ENCODE peak calls at places on chromosomes 6 and 20, in nine cellular contexts. One of them, this sample, is unnamed.

GRCh38 chr6:35014786-35015185 is 125.7 kb downstream of the ANKS1A start:
- DNase-seq in PC-3: peak; percentile 82
- DNase-seq in hepatocyte: no peak
- DNase-seq in H1: no peak
- DNase-seq in mammary epithelial cell: peak; percentile 80
- DNase-seq in HCT116: peak; percentile 6
- DNase-seq in endothelial cell of umbilical vein: peak; percentile 24
- DNase-seq in astrocyte: no peak
- DNase-seq in neural progenitor cell: no peak
- DNase-seq in this sample: peak; percentile 77

GRCh38 chr6:55438217-55438616 is 110.9 kb downstream of the GFRAL start:
- DNase-seq in PC-3: no peak
- DNase-seq in hepatocyte: no peak
- DNase-seq in H1: no peak
- DNase-seq in mammary epithelial cell: no peak
- DNase-seq in HCT116: no peak
- DNase-seq in endothelial cell of umbilical vein: no peak
- DNase-seq in astrocyte: no peak
- DNase-seq in neural progenitor cell: no peak
- DNase-seq in this sample: no peak

GRCh38 chr6:168433898-168434297 is 7.1 kb upstream of the SMOC2 start:
- DNase-seq in PC-3: no peak
- DNase-seq in hepatocyte: no peak
- DNase-seq in H1: no peak
- DNase-seq in mammary epithelial cell: no peak
- DNase-seq in HCT116: no peak
- DNase-seq in endothelial cell of umbilical vein: no peak
- DNase-seq in astrocyte: no peak
- DNase-seq in neural progenitor cell: no peak
- DNase-seq in this sample: no peak

GRCh38 chr20:63750807-63751470 is 11.4 kb downstream of the SLC2A4RG start:
- DNase-seq in PC-3: no peak
- DNase-seq in hepatocyte: no peak
- DNase-seq in H1: no peak
- DNase-seq in mammary epithelial cell: no peak
- DNase-seq in HCT116: no peak
- DNase-seq in endothelial cell of umbilical vein: no peak
- DNase-seq in astrocyte: no peak
- DNase-seq in neural progenitor cell: no peak
- DNase-seq in this sample: no peak

GRCh38 chr6:165661416-165662001 is 1.5 kb downstream of the PDE10A start:
- DNase-seq in PC-3: no peak
- DNase-seq in hepatocyte: peak; percentile 23
- DNase-seq in H1: no peak
- DNase-seq in mammary epithelial cell: no peak
- DNase-seq in HCT116: no peak
- DNase-seq in endothelial cell of umbilical vein: no peak
- DNase-seq in astrocyte: no peak
- DNase-seq in neural progenitor cell: peak; percentile 51
- DNase-seq in this sample: no peak

GRCh38 chr20:53606364-53606985 is 12.8 kb upstream of the ZNF217 start:
- DNase-seq in PC-3: peak; percentile 83
- DNase-seq in hepatocyte: no peak
- DNase-seq in H1: no peak
- DNase-seq in mammary epithelial cell: no peak
- DNase-seq in HCT116: no peak
- DNase-seq in endothelial cell of umbilical vein: peak; percentile 91
- DNase-seq in astrocyte: peak; percentile 83
- DNase-seq in neural progenitor cell: no peak
- DNase-seq in this sample: no peak

GRCh38 chr6:146543940-146544661 is 468 bp downstream of the RAB32 start:
- DNase-seq in PC-3: peak; percentile 24
- DNase-seq in hepatocyte: peak; percentile 75
- DNase-seq in H1: no peak
- DNase-seq in mammary epithelial cell: peak; percentile 48
- DNase-seq in HCT116: no peak
- DNase-seq in endothelial cell of umbilical vein: peak; percentile 64
- DNase-seq in astrocyte: peak; percentile 52
- DNase-seq in neural progenitor cell: peak; percentile 45
- DNase-seq in this sample: no peak

GRCh38 chr6:90284236-90284744 is 12.4 kb downstream of the BACH2 start:
- DNase-seq in PC-3: peak; percentile 90
- DNase-seq in hepatocyte: peak; percentile 74
- DNase-seq in H1: no peak
- DNase-seq in mammary epithelial cell: peak; percentile 91
- DNase-seq in HCT116: peak; percentile 86
- DNase-seq in endothelial cell of umbilical vein: peak; percentile 90
- DNase-seq in astrocyte: peak; percentile 96
- DNase-seq in neural progenitor cell: peak; percentile 56
- DNase-seq in this sample: peak; percentile 84

GRCh38 chr6:47071681-47072080 is 29.5 kb upstream of the ADGRF1 start:
- DNase-seq in PC-3: no peak
- DNase-seq in hepatocyte: no peak
- DNase-seq in H1: no peak
- DNase-seq in mammary epithelial cell: no peak
- DNase-seq in HCT116: no peak
- DNase-seq in endothelial cell of umbilical vein: no peak
- DNase-seq in astrocyte: no peak
- DNase-seq in neural progenitor cell: no peak
- DNase-seq in this sample: no peak

GRCh38 chr6:136030131-136030530 is 178.6 kb downstream of the PDE7B start:
- DNase-seq in PC-3: no peak
- DNase-seq in hepatocyte: no peak
- DNase-seq in H1: no peak
- DNase-seq in mammary epithelial cell: no peak
- DNase-seq in HCT116: no peak
- DNase-seq in endothelial cell of umbilical vein: no peak
- DNase-seq in astrocyte: no peak
- DNase-seq in neural progenitor cell: no peak
- DNase-seq in this sample: no peak

GRCh38 chr20:8421981-8422380 is 289.9 kb downstream of the PLCB1 start:
- DNase-seq in PC-3: no peak
- DNase-seq in hepatocyte: no peak
- DNase-seq in H1: no peak
- DNase-seq in mammary epithelial cell: no peak
- DNase-seq in HCT116: no peak
- DNase-seq in endothelial cell of umbilical vein: no peak
- DNase-seq in astrocyte: no peak
- DNase-seq in neural progenitor cell: no peak
- DNase-seq in this sample: no peak

GRCh38 chr6:164859791-164860190 is 449.6 kb downstream of the C6orf118 start:
- DNase-seq in PC-3: no peak
- DNase-seq in hepatocyte: no peak
- DNase-seq in H1: no peak
- DNase-seq in mammary epithelial cell: no peak
- DNase-seq in HCT116: no peak
- DNase-seq in endothelial cell of umbilical vein: no peak
- DNase-seq in astrocyte: peak; percentile 4
- DNase-seq in neural progenitor cell: no peak
- DNase-seq in this sample: no peak

GRCh38 chr20:19211661-19212523 is 550 bp upstream of the SLC24A3 start:
- DNase-seq in PC-3: no peak
- DNase-seq in hepatocyte: peak; percentile 46
- DNase-seq in H1: no peak
- DNase-seq in mammary epithelial cell: no peak
- DNase-seq in HCT116: no peak
- DNase-seq in endothelial cell of umbilical vein: no peak
- DNase-seq in astrocyte: no peak
- DNase-seq in neural progenitor cell: peak; percentile 66
- DNase-seq in this sample: no peak

GRCh38 chr20:25058051-25058796 is at the start of gene ACSS1:
- DNase-seq in PC-3: peak; percentile 31
- DNase-seq in hepatocyte: peak; percentile 68
- DNase-seq in H1: no peak
- DNase-seq in mammary epithelial cell: peak; percentile 15
- DNase-seq in HCT116: no peak
- DNase-seq in endothelial cell of umbilical vein: peak; percentile 31
- DNase-seq in astrocyte: no peak
- DNase-seq in neural progenitor cell: peak; percentile 41
- DNase-seq in this sample: peak; percentile 22
- TF ChIP-seq EZH2 in PC-3: no peak
- TF ChIP-seq EZH2 in hepatocyte: no peak
- TF ChIP-seq EZH2 in H1: peak; percentile 59
- TF ChIP-seq EZH2 in mammary epithelial cell: no peak
- TF ChIP-seq EZH2 in HCT116: no peak
- TF ChIP-seq EZH2 in endothelial cell of umbilical vein: peak; percentile 44
- TF ChIP-seq EZH2 in astrocyte: no peak
- TF ChIP-seq EZH2 in neural progenitor cell: peak; percentile 80
- TF ChIP-seq EZH2 in this sample: no peak

GRCh38 chr6:45500924-45501816 is 123.4 kb upstream of the SUPT3H start:
- DNase-seq in PC-3: no peak
- DNase-seq in hepatocyte: peak; percentile 7
- DNase-seq in H1: no peak
- DNase-seq in mammary epithelial cell: no peak
- DNase-seq in HCT116: peak; percentile 58
- DNase-seq in endothelial cell of umbilical vein: no peak
- DNase-seq in astrocyte: no peak
- DNase-seq in neural progenitor cell: peak; percentile 59
- DNase-seq in this sample: no peak
- TF ChIP-seq CTCF in PC-3: peak; percentile 19
- TF ChIP-seq CTCF in hepatocyte: no peak
- TF ChIP-seq CTCF in H1: peak; percentile 88
- TF ChIP-seq CTCF in mammary epithelial cell: no peak
- TF ChIP-seq CTCF in HCT116: peak; percentile 74
- TF ChIP-seq CTCF in endothelial cell of umbilical vein: peak; percentile 21
- TF ChIP-seq CTCF in astrocyte: peak; percentile 13
- TF ChIP-seq CTCF in neural progenitor cell: peak; percentile 63
- TF ChIP-seq CTCF in this sample: no peak

DNA sequence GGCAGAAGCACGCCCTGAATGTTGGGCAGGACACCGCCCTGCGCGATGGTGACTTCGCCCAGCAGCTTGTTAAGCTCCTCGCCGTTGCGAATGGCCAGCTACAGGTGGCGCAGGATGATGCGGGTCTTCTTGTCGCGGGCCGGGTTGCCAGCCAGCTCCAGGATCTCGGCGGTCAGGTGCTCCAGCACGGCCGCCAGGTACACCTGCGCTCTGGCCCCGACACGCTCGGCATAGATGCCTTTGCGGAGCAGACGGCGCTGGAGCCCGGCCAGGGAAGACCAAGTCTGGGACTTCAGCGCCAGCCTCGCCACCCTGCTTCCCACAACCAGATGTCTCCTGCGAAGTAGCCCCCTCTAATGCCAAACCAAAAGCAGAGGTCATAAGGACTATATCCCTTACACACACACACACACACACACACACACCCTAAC is 8.0 kb upstream of the SLC17A3 start:
- DNase-seq in PC-3: no peak
- DNase-seq in hepatocyte: peak; percentile 30
- DNase-seq in H1: peak; percentile 57
- DNase-seq in mammary epithelial cell: no peak
- DNase-seq in HCT116: no peak
- DNase-seq in endothelial cell of umbilical vein: peak; percentile 24
- DNase-seq in astrocyte: no peak
- DNase-seq in neural progenitor cell: peak; percentile 51
- DNase-seq in this sample: no peak
- H3K4me3 ChIP-seq in PC-3: no peak overlapping the region
- H3K4me3 ChIP-seq in hepatocyte: no peak overlapping the region
- H3K4me3 ChIP-seq in H1: peak overlapping the region; percentile 44
- H3K4me3 ChIP-seq in mammary epithelial cell: no peak overlapping the region
- H3K4me3 ChIP-seq in HCT116: no peak overlapping the region
- H3K4me3 ChIP-seq in endothelial cell of umbilical vein: no peak overlapping the region
- H3K4me3 ChIP-seq in astrocyte: no peak overlapping the region
- H3K4me3 ChIP-seq in neural progenitor cell: peak overlapping the region; percentile 44
- H3K4me3 ChIP-seq in this sample: no peak overlapping the region

GRCh38 chr6:26611599-26611998 is 14.8 kb downstream of the ABT1 start:
- DNase-seq in PC-3: no peak
- DNase-seq in hepatocyte: no peak
- DNase-seq in H1: no peak
- DNase-seq in mammary epithelial cell: no peak
- DNase-seq in HCT116: no peak
- DNase-seq in endothelial cell of umbilical vein: no peak
- DNase-seq in astrocyte: no peak
- DNase-seq in neural progenitor cell: no peak
- DNase-seq in this sample: no peak

GRCh38 chr6:26613201-26613600 is 16.4 kb downstream of the ABT1 start:
- DNase-seq in PC-3: no peak
- DNase-seq in hepatocyte: no peak
- DNase-seq in H1: no peak
- DNase-seq in mammary epithelial cell: no peak
- DNase-seq in HCT116: no peak
- DNase-seq in endothelial cell of umbilical vein: no peak
- DNase-seq in astrocyte: no peak
- DNase-seq in neural progenitor cell: no peak
- DNase-seq in this sample: no peak

GRCh38 chr6:26609463-26609862 is 12.7 kb downstream of the ABT1 start:
- DNase-seq in PC-3: no peak
- DNase-seq in hepatocyte: no peak
- DNase-seq in H1: no peak
- DNase-seq in mammary epithelial cell: no peak
- DNase-seq in HCT116: no peak
- DNase-seq in endothelial cell of umbilical vein: no peak
- DNase-seq in astrocyte: no peak
- DNase-seq in neural progenitor cell: no peak
- DNase-seq in this sample: no peak

GRCh38 chr6:26613717-26614683 is 17.2 kb downstream of the ABT1 start:
- DNase-seq in PC-3: no peak
- DNase-seq in hepatocyte: peak; percentile 37
- DNase-seq in H1: no peak
- DNase-seq in mammary epithelial cell: no peak
- DNase-seq in HCT116: no peak
- DNase-seq in endothelial cell of umbilical vein: no peak
- DNase-seq in astrocyte: no peak
- DNase-seq in neural progenitor cell: peak; percentile 72
- DNase-seq in this sample: no peak
- TF ChIP-seq EZH2 in PC-3: no peak
- TF ChIP-seq EZH2 in hepatocyte: peak; percentile 65
- TF ChIP-seq EZH2 in H1: peak; percentile 81
- TF ChIP-seq EZH2 in mammary epithelial cell: peak; percentile 82
- TF ChIP-seq EZH2 in HCT116: no peak
- TF ChIP-seq EZH2 in endothelial cell of umbilical vein: peak; percentile 98
- TF ChIP-seq EZH2 in astrocyte: peak; percentile 86
- TF ChIP-seq EZH2 in neural progenitor cell: peak; percentile 71
- TF ChIP-seq EZH2 in this sample: no peak

DNA sequence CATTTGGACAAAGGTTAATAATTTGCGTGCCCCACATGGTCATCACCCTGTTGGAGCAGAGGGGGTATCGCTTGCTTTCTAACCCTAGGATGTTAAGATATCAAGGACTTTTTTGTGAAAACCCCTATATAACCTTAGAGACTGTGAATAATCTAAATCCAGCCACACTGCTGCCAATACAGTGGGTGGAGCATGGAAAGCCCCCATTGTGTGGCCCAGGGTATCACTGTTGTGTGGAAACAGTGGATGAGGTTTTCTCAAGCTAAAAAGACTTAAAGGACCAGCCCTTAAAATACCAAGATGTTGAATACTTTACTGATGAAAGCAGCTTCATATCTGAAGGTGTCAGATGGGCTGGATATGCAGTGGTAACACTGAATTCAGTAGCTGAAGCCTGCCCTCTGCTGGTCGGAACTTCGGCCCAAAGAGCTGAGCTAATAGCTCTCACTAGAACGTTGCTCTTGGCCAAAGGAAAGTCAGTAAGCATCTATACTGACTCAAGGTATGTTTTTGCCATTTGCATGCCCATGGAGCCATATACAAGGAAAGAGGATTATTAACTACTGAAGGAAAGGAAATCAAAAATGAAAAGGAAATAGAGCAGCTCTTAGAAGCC is 695.2 kb downstream of the PHF3 start:
- DNase-seq in PC-3: peak; percentile 86
- DNase-seq in hepatocyte: peak; percentile 85
- DNase-seq in H1: peak; percentile 21
- DNase-seq in mammary epithelial cell: peak; percentile 14
- DNase-seq in HCT116: no peak
- DNase-seq in endothelial cell of umbilical vein: peak; percentile 36
- DNase-seq in astrocyte: peak; percentile 1
- DNase-seq in neural progenitor cell: peak; percentile 81
- DNase-seq in this sample: peak; percentile 48
- TF ChIP-seq CTCF in PC-3: peak; percentile 74
- TF ChIP-seq CTCF in hepatocyte: peak; percentile 65
- TF ChIP-seq CTCF in H1: peak; percentile 62
- TF ChIP-seq CTCF in mammary epithelial cell: peak; percentile 67
- TF ChIP-seq CTCF in HCT116: peak; percentile 50
- TF ChIP-seq CTCF in endothelial cell of umbilical vein: peak; percentile 62
- TF ChIP-seq CTCF in astrocyte: peak; percentile 48
- TF ChIP-seq CTCF in neural progenitor cell: peak; percentile 82
- TF ChIP-seq CTCF in this sample: peak; percentile 73